ENCODE peak calls at places on chromosome 15, in seven cellular contexts. One of them, this sample, is unnamed.

GRCh38 chr15:36584511-36584910 is 5.1 kb downstream of the CDIN1 start:
- DNase-seq in body of pancreas: no peak
- DNase-seq in adrenal gland: no peak
- DNase-seq in tibial artery: no peak
- DNase-seq in spleen: no peak
- DNase-seq in left lung: no peak
- DNase-seq in A549: no peak
- DNase-seq in this sample: no peak

GRCh38 chr15:68348064-68348463 is 70.5 kb downstream of the FEM1B start:
- DNase-seq in A549: no peak
- DNase-seq in adrenal gland: no peak
- DNase-seq in tibial artery: no peak
- DNase-seq in left lung: no peak
- DNase-seq in body of pancreas: no peak
- DNase-seq in spleen: no peak
- DNase-seq in this sample: no peak

GRCh38 chr15:52114656-52115055 is 2.1 kb upstream of the BCL2L10 start:
- DNase-seq in left lung: no peak
- DNase-seq in adrenal gland: no peak
- DNase-seq in spleen: no peak
- DNase-seq in tibial artery: no peak
- DNase-seq in body of pancreas: no peak
- DNase-seq in A549: no peak
- DNase-seq in this sample: no peak

GRCh38 chr15:81813215-81813614 is 232.6 kb downstream of the MEX3B start:
- DNase-seq in A549: no peak
- DNase-seq in spleen: no peak
- DNase-seq in body of pancreas: no peak
- DNase-seq in tibial artery: no peak
- DNase-seq in left lung: no peak
- DNase-seq in adrenal gland: no peak
- DNase-seq in this sample: no peak

GRCh38 chr15:27686376-27686775 is 412.7 kb downstream of the OCA2 start:
- DNase-seq in body of pancreas: no peak
- DNase-seq in adrenal gland: no peak
- DNase-seq in tibial artery: no peak
- DNase-seq in left lung: no peak
- DNase-seq in spleen: no peak
- DNase-seq in A549: no peak
- DNase-seq in this sample: no peak

GRCh38 chr15:31274496-31275330 is 51.9 kb upstream of the KLF13 start:
- DNase-seq in A549: no peak
- DNase-seq in body of pancreas: peak
- DNase-seq in adrenal gland: peak
- DNase-seq in left lung: no peak
- DNase-seq in tibial artery: peak
- DNase-seq in spleen: peak
- DNase-seq in this sample: peak

GRCh38 chr15:22831473-22831872 is 7.0 kb upstream of the NIPA2 start:
- DNase-seq in body of pancreas: no peak
- DNase-seq in adrenal gland: no peak
- DNase-seq in spleen: no peak
- DNase-seq in left lung: no peak
- DNase-seq in tibial artery: no peak
- DNase-seq in A549: no peak
- DNase-seq in this sample: no peak

GRCh38 chr15:53716909-53717878 is 42.3 kb downstream of the WDR72 start:
- DNase-seq in A549: no peak
- DNase-seq in spleen: no peak
- DNase-seq in body of pancreas: no peak
- DNase-seq in left lung: no peak
- DNase-seq in adrenal gland: no peak
- DNase-seq in tibial artery: no peak
- DNase-seq in this sample: no peak

GRCh38 chr15:74956648-74957300 is at the start of gene RPP25:
- DNase-seq in tibial artery: peak
- DNase-seq in adrenal gland: peak
- DNase-seq in body of pancreas: peak
- DNase-seq in A549: peak
- DNase-seq in spleen: peak
- DNase-seq in left lung: peak
- DNase-seq in this sample: peak

GRCh38 chr15:99125061-99125990 is 20.4 kb downstream of the SYNM start:
- DNase-seq in A549: no peak
- DNase-seq in adrenal gland: no peak
- DNase-seq in tibial artery: peak
- DNase-seq in left lung: no peak
- DNase-seq in spleen: no peak
- DNase-seq in body of pancreas: no peak
- DNase-seq in this sample: no peak

GRCh38 chr15:98981851-98982722 is 25.5 kb downstream of the PGPEP1L start:
- DNase-seq in body of pancreas: no peak
- DNase-seq in tibial artery: no peak
- DNase-seq in adrenal gland: no peak
- DNase-seq in spleen: no peak
- DNase-seq in left lung: no peak
- DNase-seq in A549: no peak
- DNase-seq in this sample: no peak

GRCh38 chr15:85582719-85583089 is 202.3 kb downstream of the AKAP13 start:
- DNase-seq in body of pancreas: peak
- DNase-seq in adrenal gland: peak
- DNase-seq in A549: no peak
- DNase-seq in spleen: peak
- DNase-seq in left lung: peak
- DNase-seq in tibial artery: peak
- DNase-seq in this sample: peak

GRCh38 chr15:68352401-68353062 is 75.0 kb downstream of the FEM1B start:
- DNase-seq in A549: peak
- DNase-seq in adrenal gland: peak
- DNase-seq in spleen: peak
- DNase-seq in left lung: peak
- DNase-seq in body of pancreas: no peak
- DNase-seq in tibial artery: peak
- DNase-seq in this sample: no peak

GRCh38 chr15:93007994-93008393 is 81.0 kb downstream of the RGMA start:
- DNase-seq in tibial artery: no peak
- DNase-seq in A549: no peak
- DNase-seq in left lung: no peak
- DNase-seq in adrenal gland: no peak
- DNase-seq in body of pancreas: no peak
- DNase-seq in spleen: no peak
- DNase-seq in this sample: no peak

GRCh38 chr15:69479971-69480370 is 27.4 kb downstream of the RPLP1 start:
- DNase-seq in adrenal gland: no peak
- DNase-seq in body of pancreas: no peak
- DNase-seq in A549: no peak
- DNase-seq in left lung: no peak
- DNase-seq in tibial artery: no peak
- DNase-seq in spleen: no peak
- DNase-seq in this sample: no peak

GRCh38 chr15:57477736-57478522 is 101.6 kb downstream of the CGNL1 start:
- DNase-seq in adrenal gland: no peak
- DNase-seq in tibial artery: no peak
- DNase-seq in left lung: no peak
- DNase-seq in body of pancreas: peak
- DNase-seq in A549: no peak
- DNase-seq in spleen: no peak
- DNase-seq in this sample: no peak

GRCh38 chr15:39426552-39427532 is 154.0 kb upstream of the THBS1 start:
- DNase-seq in tibial artery: peak
- DNase-seq in spleen: peak
- DNase-seq in left lung: peak
- DNase-seq in body of pancreas: no peak
- DNase-seq in adrenal gland: peak
- DNase-seq in A549: no peak
- DNase-seq in this sample: peak

GRCh38 chr15:35966781-35967180 is 420.8 kb upstream of the DPH6 start:
- DNase-seq in left lung: no peak
- DNase-seq in adrenal gland: no peak
- DNase-seq in tibial artery: no peak
- DNase-seq in spleen: no peak
- DNase-seq in body of pancreas: no peak
- DNase-seq in A549: no peak
- DNase-seq in this sample: no peak

GRCh38 chr15:65372787-65373067 is 5.1 kb downstream of the IGDCC3 start:
- DNase-seq in A549: no peak
- DNase-seq in adrenal gland: no peak
- DNase-seq in tibial artery: no peak
- DNase-seq in left lung: no peak
- DNase-seq in spleen: no peak
- DNase-seq in body of pancreas: no peak
- DNase-seq in this sample: no peak

GRCh38 chr15:40437754-40438687 is 2.7 kb upstream of the BAHD1 start:
- DNase-seq in A549: no peak
- DNase-seq in spleen: no peak
- DNase-seq in left lung: no peak
- DNase-seq in tibial artery: no peak
- DNase-seq in adrenal gland: no peak
- DNase-seq in body of pancreas: no peak
- DNase-seq in this sample: no peak
- H3K4me3 ChIP-seq in A549: no peak
- H3K4me3 ChIP-seq in spleen: no peak
- H3K4me3 ChIP-seq in left lung: no peak
- H3K4me3 ChIP-seq in tibial artery: no peak
- H3K4me3 ChIP-seq in adrenal gland: no peak
- H3K4me3 ChIP-seq in body of pancreas: no peak
- H3K4me3 ChIP-seq in this sample: no peak

GRCh38 chr15:66851226-66852063 is 149.4 kb downstream of the SMAD6 start:
- DNase-seq in left lung: peak
- DNase-seq in body of pancreas: peak
- DNase-seq in spleen: peak
- DNase-seq in A549: peak
- DNase-seq in adrenal gland: peak
- DNase-seq in tibial artery: peak
- DNase-seq in this sample: no peak

GRCh38 chr15:66849393-66849745 is 147.3 kb downstream of the SMAD6 start:
- DNase-seq in body of pancreas: no peak
- DNase-seq in A549: no peak
- DNase-seq in adrenal gland: no peak
- DNase-seq in spleen: peak
- DNase-seq in tibial artery: no peak
- DNase-seq in left lung: no peak
- DNase-seq in this sample: no peak

GRCh38 chr15:66848666-66849392 is 146.8 kb downstream of the SMAD6 start:
- DNase-seq in A549: no peak
- DNase-seq in left lung: no peak
- DNase-seq in tibial artery: no peak
- DNase-seq in spleen: no peak
- DNase-seq in body of pancreas: no peak
- DNase-seq in adrenal gland: no peak
- DNase-seq in this sample: no peak

GRCh38 chr15:66849746-66850077 is 147.7 kb downstream of the SMAD6 start:
- DNase-seq in body of pancreas: no peak
- DNase-seq in spleen: no peak
- DNase-seq in tibial artery: no peak
- DNase-seq in A549: no peak
- DNase-seq in left lung: no peak
- DNase-seq in adrenal gland: no peak
- DNase-seq in this sample: no peak

GRCh38 chr15:66850078-66850991 is 148.3 kb downstream of the SMAD6 start:
- DNase-seq in left lung: no peak
- DNase-seq in body of pancreas: no peak
- DNase-seq in tibial artery: peak
- DNase-seq in spleen: no peak
- DNase-seq in adrenal gland: no peak
- DNase-seq in A549: no peak
- DNase-seq in this sample: no peak
- TF ChIP-seq CTCF in left lung: no peak
- TF ChIP-seq CTCF in body of pancreas: no peak
- TF ChIP-seq CTCF in tibial artery: no peak
- TF ChIP-seq CTCF in spleen: no peak
- TF ChIP-seq CTCF in adrenal gland: no peak
- TF ChIP-seq CTCF in A549: no peak
- TF ChIP-seq CTCF in this sample: no peak

DNA sequence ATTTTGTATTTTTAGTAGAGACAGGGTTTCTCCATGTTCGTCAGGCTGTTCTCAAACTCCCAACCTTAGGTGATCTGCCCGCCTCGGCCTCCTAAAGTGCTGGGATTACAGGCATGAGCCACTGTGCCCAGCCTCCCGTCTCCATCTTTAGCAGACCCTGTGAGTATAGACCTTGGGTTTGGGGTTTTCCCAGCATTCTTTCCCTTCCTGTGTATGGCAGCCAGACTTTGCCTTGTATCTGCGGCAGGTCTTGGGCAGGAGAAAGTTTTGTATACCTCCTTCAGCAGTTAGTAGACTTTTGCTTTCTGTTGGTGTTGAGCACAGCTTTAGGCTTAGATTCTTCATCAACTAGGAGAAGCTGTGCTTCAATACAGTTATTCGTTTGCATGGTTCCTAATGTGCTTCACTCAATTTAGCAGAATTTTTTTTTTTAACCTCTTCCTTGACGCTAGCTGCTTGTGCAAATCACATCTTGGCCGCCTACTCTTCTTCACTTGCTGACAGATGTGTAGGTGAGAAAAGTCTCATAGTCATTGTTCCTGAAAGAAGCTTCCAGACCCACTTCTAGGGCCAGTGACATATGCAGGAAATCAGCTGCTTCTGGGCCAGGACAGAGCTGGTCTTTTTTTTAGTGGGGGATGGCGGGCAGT is 38.4 kb downstream of the MAP2K1 start:
- DNase-seq in body of pancreas: no peak
- DNase-seq in left lung: no peak
- DNase-seq in adrenal gland: no peak
- DNase-seq in spleen: no peak
- DNase-seq in A549: no peak
- DNase-seq in tibial artery: no peak
- DNase-seq in this sample: no peak
- H3K27ac ChIP-seq in body of pancreas: no peak
- H3K27ac ChIP-seq in left lung: no peak
- H3K27ac ChIP-seq in adrenal gland: no peak
- H3K27ac ChIP-seq in spleen: no peak
- H3K27ac ChIP-seq in A549: no peak
- H3K27ac ChIP-seq in tibial artery: no peak
- H3K27ac ChIP-seq in this sample: no peak

DNA sequence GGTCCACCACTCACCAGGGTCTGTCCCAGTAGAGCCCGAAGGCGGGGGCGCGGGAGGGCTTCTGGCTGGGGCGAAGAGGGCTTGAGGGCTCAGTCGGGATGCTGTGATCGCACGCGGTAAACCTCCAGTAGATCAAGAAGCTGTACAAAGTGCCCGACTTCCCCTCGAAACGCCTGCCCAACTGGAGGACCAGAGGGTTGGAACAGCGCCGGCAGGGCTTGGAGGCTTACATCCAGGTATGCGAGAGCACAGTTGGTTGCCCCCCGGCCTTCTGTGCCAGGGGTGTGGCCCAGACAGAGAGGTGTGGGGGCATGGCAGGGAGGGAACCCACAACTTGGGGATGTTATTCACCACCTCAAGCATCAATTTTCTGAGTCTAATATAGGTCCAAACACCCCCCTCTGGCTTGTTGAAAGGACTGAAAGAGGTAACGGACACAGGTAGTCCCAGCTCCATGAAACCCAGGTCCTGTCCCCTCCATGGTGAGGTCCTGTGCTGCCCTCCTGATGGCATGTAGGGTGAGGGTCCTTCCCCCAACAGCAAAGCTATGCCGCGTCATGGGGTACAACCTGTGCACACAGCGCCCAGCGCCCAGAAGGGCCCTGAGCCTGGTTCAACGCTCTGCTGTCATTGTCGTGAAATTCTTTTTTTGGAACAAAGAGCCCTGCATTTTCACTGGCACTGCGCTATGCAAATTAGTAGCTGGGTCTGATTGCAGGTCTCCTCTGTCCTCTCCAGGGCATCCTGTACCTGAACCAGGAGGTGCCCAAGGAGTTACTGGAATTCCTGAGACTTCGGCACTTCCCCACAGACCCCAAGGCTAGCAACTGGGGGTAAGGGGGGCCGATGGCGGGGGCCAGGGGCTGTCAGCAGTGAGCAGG is 1.2 kb downstream of the SNX22 start:
- DNase-seq in adrenal gland: no peak
- DNase-seq in A549: no peak
- DNase-seq in body of pancreas: no peak
- DNase-seq in left lung: no peak
- DNase-seq in tibial artery: peak
- DNase-seq in spleen: no peak
- DNase-seq in this sample: no peak
- H3K4me3 ChIP-seq in adrenal gland: no peak
- H3K4me3 ChIP-seq in A549: peak
- H3K4me3 ChIP-seq in body of pancreas: no peak
- H3K4me3 ChIP-seq in left lung: peak
- H3K4me3 ChIP-seq in tibial artery: peak
- H3K4me3 ChIP-seq in spleen: peak
- H3K4me3 ChIP-seq in this sample: peak

This sample was measured in dorsolateral prefrontal cortex.